ENCODE peak calls at places on chromosomes 2 and 18, in four cellular contexts. One of them, this sample, is unnamed.

GRCh38 chr18:49725809-49726514 is 87.4 kb downstream of the ACAA2 start:
- DNase-seq in psoas muscle: peak
- DNase-seq in pancreas: no peak
- DNase-seq in AG09309: peak
- DNase-seq in this sample: peak

GRCh38 chr2:173231042-173231441 is 123.6 kb upstream of the CDCA7 start:
- DNase-seq in pancreas: peak
- DNase-seq in psoas muscle: no peak
- DNase-seq in AG09309: no peak
- DNase-seq in this sample: no peak

GRCh38 chr18:61883547-61883946 is 9.3 kb downstream of the RNF152 start:
- DNase-seq in AG09309: no peak
- DNase-seq in pancreas: no peak
- DNase-seq in psoas muscle: no peak
- DNase-seq in this sample: no peak

GRCh38 chr2:200713704-200714064 is 98.0 kb upstream of the BZW1 start:
- DNase-seq in psoas muscle: no peak
- DNase-seq in pancreas: peak
- DNase-seq in AG09309: no peak
- DNase-seq in this sample: no peak

GRCh38 chr2:176415156-176415870 is 146.1 kb downstream of the MTX2 start:
- DNase-seq in psoas muscle: no peak
- DNase-seq in AG09309: no peak
- DNase-seq in pancreas: no peak
- DNase-seq in this sample: no peak

GRCh38 chr2:182946949-182947348 is 80.5 kb upstream of the FRZB start:
- DNase-seq in pancreas: no peak
- DNase-seq in AG09309: no peak
- DNase-seq in psoas muscle: no peak
- DNase-seq in this sample: no peak

GRCh38 chr2:131077182-131077846 is 15.9 kb downstream of the FAM168B start:
- DNase-seq in pancreas: no peak
- DNase-seq in psoas muscle: peak
- DNase-seq in AG09309: no peak
- DNase-seq in this sample: no peak

GRCh38 chr2:33116799-33117198 is 170.0 kb downstream of the LTBP1 start:
- DNase-seq in AG09309: no peak
- DNase-seq in pancreas: no peak
- DNase-seq in psoas muscle: no peak
- DNase-seq in this sample: no peak

GRCh38 chr2:127618551-127618950 is 27.4 kb upstream of the GPR17 start:
- DNase-seq in psoas muscle: no peak
- DNase-seq in pancreas: no peak
- DNase-seq in AG09309: no peak
- DNase-seq in this sample: no peak

GRCh38 chr2:241228081-241228859 is 39.8 kb downstream of the ANO7 start:
- DNase-seq in psoas muscle: peak
- DNase-seq in AG09309: no peak
- DNase-seq in pancreas: no peak
- DNase-seq in this sample: no peak

GRCh38 chr2:238423561-238424312 is 3.0 kb upstream of the ASB1 start:
- DNase-seq in pancreas: no peak
- DNase-seq in psoas muscle: no peak
- DNase-seq in AG09309: no peak
- DNase-seq in this sample: no peak

GRCh38 chr2:50606860-50607259 is 425.1 kb downstream of the NRXN1 start:
- DNase-seq in AG09309: no peak
- DNase-seq in psoas muscle: no peak
- DNase-seq in pancreas: no peak
- DNase-seq in this sample: no peak

GRCh38 chr2:130851624-130852382 is 15.1 kb downstream of the ARHGEF4 start:
- DNase-seq in pancreas: peak
- DNase-seq in psoas muscle: no peak
- DNase-seq in AG09309: no peak
- DNase-seq in this sample: no peak

GRCh38 chr2:73920577-73921545 is 5.8 kb upstream of the DGUOK start:
- DNase-seq in AG09309: no peak
- DNase-seq in pancreas: peak
- DNase-seq in psoas muscle: peak
- DNase-seq in this sample: no peak

GRCh38 chr18:78293516-78293915 is 686.1 kb upstream of the SALL3 start:
- DNase-seq in pancreas: no peak
- DNase-seq in AG09309: no peak
- DNase-seq in psoas muscle: no peak
- DNase-seq in this sample: no peak

GRCh38 chr2:188986839-188987238 is 12.7 kb downstream of the COL3A1 start:
- DNase-seq in pancreas: no peak
- DNase-seq in psoas muscle: no peak
- DNase-seq in AG09309: no peak
- DNase-seq in this sample: no peak

GRCh38 chr2:230830428-230830827 is 34.3 kb upstream of the ITM2C start:
- DNase-seq in AG09309: no peak
- DNase-seq in psoas muscle: no peak
- DNase-seq in pancreas: no peak
- DNase-seq in this sample: no peak

GRCh38 chr18:28175047-28175929 is 1.6 kb downstream of the CDH2 start:
- DNase-seq in pancreas: peak
- DNase-seq in psoas muscle: no peak
- DNase-seq in AG09309: no peak
- DNase-seq in this sample: no peak

GRCh38 chr18:6251084-6251483 is 163.6 kb downstream of the L3MBTL4 start:
- DNase-seq in psoas muscle: no peak
- DNase-seq in pancreas: no peak
- DNase-seq in AG09309: no peak
- DNase-seq in this sample: no peak

GRCh38 chr2:72165792-72166191 is 18.1 kb upstream of the CYP26B1 start:
- DNase-seq in AG09309: no peak
- DNase-seq in psoas muscle: no peak
- DNase-seq in pancreas: no peak
- DNase-seq in this sample: no peak

GRCh38 chr2:240172071-240172895 is 31.8 kb upstream of the OTOS start:
- DNase-seq in AG09309: no peak
- DNase-seq in pancreas: no peak
- DNase-seq in psoas muscle: no peak
- DNase-seq in this sample: no peak

GRCh38 chr2:39723946-39724827 is 54.9 kb downstream of the THUMPD2 start:
- DNase-seq in AG09309: no peak
- DNase-seq in psoas muscle: no peak
- DNase-seq in pancreas: no peak
- DNase-seq in this sample: no peak

GRCh38 chr18:50853863-50854271 is 25.1 kb upstream of the ME2 start:
- DNase-seq in AG09309: no peak
- DNase-seq in pancreas: no peak
- DNase-seq in psoas muscle: no peak
- DNase-seq in this sample: no peak

GRCh38 chr2:176161041-176161785 is 4.1 kb downstream of the HOXD3 start:
- DNase-seq in psoas muscle: no peak
- DNase-seq in AG09309: no peak
- DNase-seq in pancreas: no peak
- DNase-seq in this sample: no peak

GRCh38 chr2:241540391-241540765 is 18.2 kb upstream of the BOK start:
- DNase-seq in pancreas: peak
- DNase-seq in psoas muscle: peak
- DNase-seq in AG09309: no peak
- DNase-seq in this sample: no peak

GRCh38 chr2:139813340-139813739 is 1033.2 kb upstream of the NXPH2 start:
- DNase-seq in psoas muscle: no peak
- DNase-seq in AG09309: no peak
- DNase-seq in pancreas: no peak
- DNase-seq in this sample: no peak

GRCh38 chr2:134491796-134492441 is 226.9 kb downstream of the TMEM163 start:
- DNase-seq in psoas muscle: no peak
- DNase-seq in AG09309: no peak
- DNase-seq in pancreas: no peak
- DNase-seq in this sample: no peak

GRCh38 chr18:28151434-28151833 is 25.5 kb downstream of the CDH2 start:
- DNase-seq in psoas muscle: no peak
- DNase-seq in pancreas: no peak
- DNase-seq in AG09309: no peak
- DNase-seq in this sample: no peak

GRCh38 chr2:209791151-209791550 is 19.5 kb downstream of the UNC80 start:
- DNase-seq in pancreas: no peak
- DNase-seq in psoas muscle: no peak
- DNase-seq in AG09309: no peak
- DNase-seq in this sample: no peak

GRCh38 chr2:68466361-68466777 is 725 bp downstream of the FBXO48 start:
- DNase-seq in psoas muscle: no peak
- DNase-seq in pancreas: no peak
- DNase-seq in AG09309: peak
- DNase-seq in this sample: no peak

GRCh38 chr18:31657823-31658669 is 26.3 kb downstream of the B4GALT6 start:
- DNase-seq in psoas muscle: no peak
- DNase-seq in AG09309: no peak
- DNase-seq in pancreas: no peak
- DNase-seq in this sample: no peak

GRCh38 chr2:70959851-70960832 is 18.3 kb upstream of the ANKRD53 start:
- DNase-seq in psoas muscle: no peak
- DNase-seq in pancreas: no peak
- DNase-seq in AG09309: no peak
- DNase-seq in this sample: no peak

GRCh38 chr2:181426687-181427086 is 30.5 kb upstream of the ITGA4 start:
- DNase-seq in pancreas: no peak
- DNase-seq in psoas muscle: no peak
- DNase-seq in AG09309: no peak
- DNase-seq in this sample: no peak

GRCh38 chr2:139872503-139872902 is 1092.3 kb upstream of the NXPH2 start:
- DNase-seq in AG09309: no peak
- DNase-seq in psoas muscle: no peak
- DNase-seq in pancreas: no peak
- DNase-seq in this sample: no peak

DNA sequence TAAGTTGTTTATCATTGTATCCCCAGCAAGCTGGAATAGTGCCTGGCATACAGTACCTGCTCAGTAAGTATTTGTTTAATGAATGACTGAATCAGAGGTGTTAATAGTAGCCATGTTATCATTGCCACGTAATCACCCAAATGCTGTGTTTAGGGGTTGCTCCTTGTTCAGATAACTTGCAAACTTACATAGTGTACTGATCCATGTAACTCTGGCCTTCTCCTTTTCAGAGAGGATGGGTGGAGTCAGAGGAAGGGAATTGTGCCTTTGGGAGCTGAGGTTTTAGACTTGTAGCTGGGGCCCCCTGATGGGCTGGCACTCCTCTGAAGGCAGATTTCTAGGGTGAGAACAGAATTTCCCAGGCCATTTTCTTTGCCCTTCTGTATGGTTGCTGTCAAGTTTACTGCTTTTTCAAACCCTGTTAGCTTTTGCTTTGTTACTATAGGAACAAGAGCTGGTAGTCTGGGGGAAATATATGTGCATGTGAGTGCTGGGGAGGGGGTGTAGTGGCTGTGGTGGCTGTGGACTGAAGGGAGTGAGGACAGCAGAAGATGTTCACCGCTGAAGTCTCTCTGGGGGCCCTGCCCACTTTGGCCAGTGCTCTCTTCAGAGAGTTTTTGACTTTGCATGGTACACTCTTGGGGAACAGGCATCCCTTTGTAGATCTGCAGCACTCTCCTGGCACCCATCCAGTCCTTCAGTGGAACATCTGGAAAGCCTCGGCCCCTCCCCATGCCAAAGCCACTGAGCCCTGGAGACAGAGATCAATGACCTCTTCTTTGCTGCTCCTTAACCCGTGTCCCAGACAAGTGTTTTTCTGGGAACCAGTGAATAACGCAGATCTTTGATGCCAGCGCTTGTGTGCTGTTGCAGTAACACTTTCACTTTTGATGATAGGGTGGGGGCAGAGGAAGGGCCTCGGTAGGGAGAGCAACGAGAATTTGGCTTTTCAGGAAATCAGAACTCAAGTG is 208.9 kb downstream of the PRKCE start:
- DNase-seq in AG09309: no peak
- DNase-seq in pancreas: peak
- DNase-seq in psoas muscle: peak
- DNase-seq in this sample: no peak
- H3K4me3 ChIP-seq in AG09309: peak
- H3K4me3 ChIP-seq in pancreas: peak
- H3K4me3 ChIP-seq in psoas muscle: peak
- H3K4me3 ChIP-seq in this sample: peak

GRCh38 chr2:149991576-149991975 is 404.0 kb upstream of the MMADHC start:
- DNase-seq in pancreas: no peak
- DNase-seq in psoas muscle: no peak
- DNase-seq in AG09309: no peak
- DNase-seq in this sample: peak
- TF ChIP-seq CTCF in pancreas: no peak
- TF ChIP-seq CTCF in psoas muscle: no peak
- TF ChIP-seq CTCF in AG09309: no peak
- TF ChIP-seq CTCF in this sample: no peak

GRCh38 chr18:63320690-63321265 is 1.2 kb upstream of the BCL2 start:
- DNase-seq in AG09309: no peak
- DNase-seq in pancreas: peak
- DNase-seq in psoas muscle: peak
- DNase-seq in this sample: no peak

GRCh38 chr18:63322246-63322645 is 2.7 kb upstream of the BCL2 start:
- DNase-seq in psoas muscle: no peak
- DNase-seq in AG09309: no peak
- DNase-seq in pancreas: no peak
- DNase-seq in this sample: no peak

GRCh38 chr18:63319383-63320040 is at the start of gene BCL2:
- DNase-seq in psoas muscle: no peak
- DNase-seq in AG09309: no peak
- DNase-seq in pancreas: no peak
- DNase-seq in this sample: no peak

GRCh38 chr18:63320041-63320689 is 596 bp upstream of the BCL2 start:
- DNase-seq in pancreas: peak
- DNase-seq in psoas muscle: peak
- DNase-seq in AG09309: no peak
- DNase-seq in this sample: no peak

DNA sequence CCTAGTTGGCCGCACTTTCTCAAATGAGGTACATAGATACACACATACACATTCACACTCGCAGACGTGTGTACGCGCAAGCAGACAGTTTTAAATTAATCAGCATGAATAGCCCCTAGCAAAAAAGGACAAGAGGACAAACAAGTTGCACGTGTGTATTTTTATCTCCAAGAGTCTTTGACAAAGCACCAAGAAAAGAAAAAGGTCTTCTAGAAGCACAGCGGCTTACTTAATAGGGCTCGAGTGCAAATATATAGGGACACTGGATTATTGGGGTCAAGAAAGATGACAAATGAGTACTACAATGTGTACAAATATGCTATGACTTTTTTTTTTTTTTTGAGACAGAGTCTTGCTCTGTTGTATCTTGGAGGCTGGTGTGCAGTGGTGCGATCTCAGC is 1.7 kb upstream of the BCL2 start:
- DNase-seq in AG09309: no peak
- DNase-seq in psoas muscle: no peak
- DNase-seq in pancreas: no peak
- DNase-seq in this sample: no peak
- H3K4me3 ChIP-seq in AG09309: no peak
- H3K4me3 ChIP-seq in psoas muscle: no peak
- H3K4me3 ChIP-seq in pancreas: no peak
- H3K4me3 ChIP-seq in this sample: no peak

DNA sequence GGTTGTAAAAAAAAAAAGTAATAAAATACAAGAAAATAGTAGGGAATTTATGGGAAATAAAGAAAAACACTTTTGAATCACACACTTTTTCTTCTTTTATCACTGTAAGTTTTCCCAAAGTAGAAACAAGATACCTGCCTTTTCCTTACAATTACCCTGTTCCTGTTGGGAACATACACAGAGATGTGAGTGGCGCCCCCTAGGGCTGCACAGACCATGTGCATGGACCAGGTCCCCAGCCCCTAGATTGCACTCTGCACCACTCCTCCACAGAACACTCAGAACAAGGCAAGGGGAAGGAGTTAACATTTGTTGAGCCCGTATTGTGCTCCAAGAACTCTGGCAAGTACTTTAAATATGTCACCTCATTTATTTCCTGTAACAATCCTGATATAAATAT is 118.7 kb upstream of the NRP2 start:
- DNase-seq in psoas muscle: peak
- DNase-seq in pancreas: peak
- DNase-seq in AG09309: no peak
- DNase-seq in this sample: no peak
- TF ChIP-seq CTCF in psoas muscle: peak
- TF ChIP-seq CTCF in pancreas: no peak
- TF ChIP-seq CTCF in AG09309: peak
- TF ChIP-seq CTCF in this sample: no peak

This sample was measured in AG04449.